ENCODE peak calls at places on chromosomes 11 and 22, in four cellular contexts. One of them, this sample, is unnamed.

GRCh38 chr11:63666874-63667273 is 4.3 kb downstream of the ATL3 start:
- DNase-seq in bronchial epithelial cell: peak; percentile 59
- DNase-seq in IMR-90: peak; percentile 94
- DNase-seq in A549: no peak
- DNase-seq in this sample: peak; percentile 77

GRCh38 chr11:37747121-37747520 is 1149.1 kb upstream of the RAG2 start:
- DNase-seq in A549: no peak
- DNase-seq in bronchial epithelial cell: no peak
- DNase-seq in IMR-90: peak; percentile 35
- DNase-seq in this sample: no peak

GRCh38 chr11:126304457-126305072 is 705 bp downstream of the DCPS start:
- DNase-seq in A549: no peak
- DNase-seq in IMR-90: no peak
- DNase-seq in bronchial epithelial cell: no peak
- DNase-seq in this sample: no peak

GRCh38 chr11:119473226-119473625 is 50.3 kb upstream of the THY1 start:
- DNase-seq in IMR-90: no peak
- DNase-seq in A549: no peak
- DNase-seq in bronchial epithelial cell: no peak
- DNase-seq in this sample: no peak

GRCh38 chr22:26822300-26822699 is 164.9 kb downstream of the MIAT start:
- DNase-seq in IMR-90: no peak
- DNase-seq in A549: no peak
- DNase-seq in bronchial epithelial cell: no peak
- DNase-seq in this sample: no peak

GRCh38 chr11:121649798-121650197 is 197.0 kb upstream of the SORL1-AS1 start:
- DNase-seq in bronchial epithelial cell: no peak
- DNase-seq in IMR-90: peak; percentile 41
- DNase-seq in A549: no peak
- DNase-seq in this sample: no peak

GRCh38 chr11:133894956-133895549 is 49.7 kb upstream of the SPATA19 start:
- DNase-seq in A549: no peak
- DNase-seq in IMR-90: no peak
- DNase-seq in bronchial epithelial cell: no peak
- DNase-seq in this sample: no peak

GRCh38 chr22:45889539-45890350 is 87.2 kb downstream of the WNT7B start:
- DNase-seq in A549: no peak
- DNase-seq in IMR-90: peak; percentile 27
- DNase-seq in bronchial epithelial cell: no peak
- DNase-seq in this sample: peak; percentile 15

GRCh38 chr22:26431151-26431995 is 2.3 kb downstream of the ASPHD2 start:
- DNase-seq in A549: no peak
- DNase-seq in IMR-90: no peak
- DNase-seq in bronchial epithelial cell: no peak
- DNase-seq in this sample: peak; percentile 21

GRCh38 chr11:22666700-22667439 is 459 bp downstream of the GAS2 start:
- DNase-seq in A549: no peak
- DNase-seq in IMR-90: no peak
- DNase-seq in bronchial epithelial cell: no peak
- DNase-seq in this sample: peak; percentile 26

GRCh38 chr22:37741312-37741795 is 44.5 kb downstream of the TRIOBP start:
- DNase-seq in bronchial epithelial cell: peak; percentile 91
- DNase-seq in IMR-90: peak; percentile 98
- DNase-seq in A549: peak; percentile 35
- DNase-seq in this sample: peak; percentile 99

GRCh38 chr11:134276396-134277175 is 407 bp downstream of the GLB1L3 start:
- DNase-seq in A549: no peak
- DNase-seq in IMR-90: no peak
- DNase-seq in bronchial epithelial cell: no peak
- DNase-seq in this sample: no peak

GRCh38 chr11:70334351-70334995 is 63.9 kb upstream of the CTTN start:
- DNase-seq in IMR-90: no peak
- DNase-seq in bronchial epithelial cell: no peak
- DNase-seq in A549: no peak
- DNase-seq in this sample: no peak
- H3K4me3 ChIP-seq in IMR-90: no peak overlapping the region
- H3K4me3 ChIP-seq in bronchial epithelial cell: no peak overlapping the region
- H3K4me3 ChIP-seq in A549: no peak overlapping the region
- H3K4me3 ChIP-seq in this sample: no peak overlapping the region

DNA sequence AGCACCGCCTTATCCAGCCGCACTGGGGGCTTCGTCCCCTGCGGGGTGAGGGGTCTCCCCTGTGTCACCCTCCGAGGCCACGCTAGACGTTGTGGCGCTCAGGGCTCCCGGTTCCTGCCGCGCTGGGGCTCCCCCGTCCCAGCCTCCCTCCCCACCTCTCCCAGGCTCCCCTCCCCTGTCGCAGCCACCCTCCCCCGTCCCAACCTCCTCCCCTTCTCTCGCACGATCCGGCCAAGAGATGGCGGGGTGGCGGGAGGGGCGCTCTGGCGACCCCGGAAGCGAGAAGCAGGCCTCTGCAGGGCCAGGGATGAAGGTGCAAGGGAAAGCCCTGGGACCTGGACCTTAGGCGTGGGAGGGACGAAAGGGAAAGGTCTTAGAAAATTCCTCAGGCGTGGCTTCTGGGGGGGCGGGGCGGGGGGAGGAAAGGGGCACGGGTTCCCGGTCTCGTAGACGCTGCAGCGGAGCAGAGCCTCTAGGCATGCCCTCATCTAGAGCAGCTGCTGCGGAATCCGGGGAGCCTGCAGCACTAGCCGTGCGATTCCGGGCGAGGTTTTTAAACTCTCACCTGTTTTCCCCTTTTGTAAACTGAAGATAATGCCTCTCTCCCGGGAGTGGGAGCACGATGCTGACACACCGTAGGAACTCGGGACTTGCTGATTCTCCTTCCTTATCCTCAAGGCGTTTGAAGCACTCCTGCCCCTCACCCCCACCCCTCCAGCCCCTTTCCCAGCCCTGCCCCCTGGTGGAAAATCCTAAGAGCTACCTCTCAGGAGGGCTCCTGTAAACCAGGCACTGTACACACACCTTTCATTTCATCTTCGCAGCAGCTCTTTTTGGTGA is 14.4 kb downstream of the KCNJ5 start:
- DNase-seq in bronchial epithelial cell: peak; percentile 72
- DNase-seq in IMR-90: peak; percentile 26
- DNase-seq in A549: peak; percentile 80
- DNase-seq in this sample: peak; percentile 37
- TF ChIP-seq CTCF in bronchial epithelial cell: peak; percentile 49
- TF ChIP-seq CTCF in IMR-90: peak; percentile 33
- TF ChIP-seq CTCF in A549: peak; percentile 52
- TF ChIP-seq CTCF in this sample: peak; percentile 48

GRCh38 chr11:107140988-107141387 is 122.7 kb upstream of the GUCY1A2 start:
- DNase-seq in A549: no peak
- DNase-seq in bronchial epithelial cell: no peak
- DNase-seq in IMR-90: no peak
- DNase-seq in this sample: no peak
- H3K4me3 ChIP-seq in A549: no peak overlapping the region
- H3K4me3 ChIP-seq in bronchial epithelial cell: no peak overlapping the region
- H3K4me3 ChIP-seq in IMR-90: no peak overlapping the region
- H3K4me3 ChIP-seq in this sample: no peak overlapping the region

DNA sequence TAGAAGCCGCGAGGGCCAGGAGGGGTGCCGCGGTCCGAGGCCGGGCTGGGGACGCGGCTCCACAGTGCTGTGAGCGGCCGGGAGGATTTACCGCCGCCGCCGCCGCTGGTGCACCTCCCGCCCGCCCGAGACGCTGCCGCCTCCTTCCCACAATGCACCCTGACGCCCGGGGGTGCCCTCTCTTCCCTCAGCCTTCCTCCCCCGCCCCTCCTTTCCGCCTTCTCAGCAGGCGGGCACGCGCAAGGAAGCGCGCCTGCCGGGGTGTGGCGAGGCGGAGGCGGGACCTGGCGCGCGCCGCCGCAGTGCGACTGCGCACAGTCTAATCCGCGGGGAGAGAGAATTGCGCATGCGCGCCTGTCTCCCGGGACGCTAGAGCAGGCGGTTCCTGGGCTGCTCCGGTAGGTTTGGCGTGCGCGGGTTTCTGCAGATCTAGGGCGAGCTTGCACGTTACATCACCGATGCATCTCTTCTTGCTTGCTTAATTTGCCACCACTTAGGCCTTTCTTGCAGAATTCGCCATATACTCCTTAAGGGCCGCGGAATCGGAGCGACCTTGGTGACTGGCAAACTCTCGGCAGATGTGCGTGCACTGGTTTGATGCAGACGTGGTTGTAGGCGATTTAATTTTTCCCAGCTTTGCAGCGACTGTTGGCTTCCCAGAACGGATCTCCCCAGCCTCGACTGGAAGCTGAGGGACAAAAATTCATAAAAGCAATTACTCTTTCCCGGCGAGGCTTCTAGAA is at the start of the genes GVQW3 and THAP12:
- DNase-seq in IMR-90: peak; percentile 97
- DNase-seq in A549: peak; percentile 99
- DNase-seq in bronchial epithelial cell: peak; percentile 89
- DNase-seq in this sample: peak; percentile 97
- TF ChIP-seq CTCF in IMR-90: no peak
- TF ChIP-seq CTCF in A549: peak; percentile 42
- TF ChIP-seq CTCF in bronchial epithelial cell: no peak
- TF ChIP-seq CTCF in this sample: no peak

This sample was measured in cardiac fibroblast.